ENCODE peak calls at places on chromosomes 6 and 20, in seven cellular contexts. J is NCI-H2081; G is activated gamma-delta T cell treated with Interleukin-2 at 50 U/mL for 16 hours; V is OCI-LY7; A is activated effector memory CD4-positive, alpha-beta T cell treated with Interleukin-2 at 50 U/mL for 16 hours; S is HEK293T; E is stromal cell of bone marrow. K is an unnamed sample.

GRCh38 chr20:63857751-63858392 is 3.4 kb upstream of the ABHD16B start:
- DNase-seq in G (no peak), A (no peak), E (no peak), J (no peak), S (no peak), V (no peak), K (no peak)

GRCh38 chr6:103122766-103123601 is 1729.5 kb downstream of the GRIK2 start:
- DNase-seq in E (peak), V (peak), J (peak), G (no peak), A (no peak), S (peak), K (peak)

GRCh38 chr6:6804843-6805680 is 216.5 kb downstream of the LY86 start:
- DNase-seq in J (no peak), G (no peak), A (no peak), V (no peak), E (no peak), S (no peak), K (no peak)

GRCh38 chr20:57190536-57191265 is 75.7 kb downstream of the BMP7 start:
- DNase-seq in S (no peak), G (no peak), A (no peak), V (no peak), J (no peak), E (no peak), K (no peak)

GRCh38 chr6:79694156-79694555 is 63.0 kb downstream of the SH3BGRL2 start:
- DNase-seq in S (no peak), E (peak), V (no peak), A (no peak), G (no peak), J (no peak), K (no peak)

GRCh38 chr20:41599699-41600104 is 18.5 kb downstream of the CHD6 start:
- DNase-seq in G (no peak), A (no peak), E (no peak), J (no peak), V (peak), S (no peak), K (no peak)

GRCh38 chr6:37615564-37616340 is 81.9 kb downstream of the MDGA1 start:
- DNase-seq in V (no peak), E (no peak), G (no peak), A (no peak), S (no peak), J (no peak), K (no peak)

GRCh38 chr6:157859775-157860504 is 36.9 kb downstream of the SNX9 start:
- DNase-seq in G (no peak), E (no peak), J (no peak), S (no peak), A (no peak), V (no peak), K (no peak)

GRCh38 chr6:35025241-35026188 is 115.6 kb downstream of the TCP11 start:
- DNase-seq in S (no peak), A (no peak), G (no peak), V (no peak), J (no peak), E (no peak), K (no peak)

GRCh38 chr20:62754122-62754990 is 41.9 kb upstream of the MRGBP start:
- DNase-seq in J (no peak), G (no peak), V (no peak), A (no peak), S (no peak), E (no peak), K (no peak)

GRCh38 chr6:24832794-24833193 is 34.1 kb upstream of the ARMH2 start:
- DNase-seq in J (no peak), E (no peak), A (no peak), V (no peak), S (no peak), G (no peak), K (no peak)

GRCh38 chr6:72048080-72048479 is 161.7 kb downstream of the RIMS1 start:
- DNase-seq in V (no peak), A (no peak), S (no peak), G (no peak), E (no peak), J (no peak), K (no peak)

GRCh38 chr6:82118150-82118562 is 129.4 kb downstream of the IBTK start:
- DNase-seq in J (no peak), S (no peak), A (no peak), V (no peak), G (no peak), E (no peak), K (no peak)

GRCh38 chr6:80145921-80146320 is 39.5 kb downstream of the BCKDHB start:
- DNase-seq in E (no peak), J (no peak), A (no peak), V (no peak), G (no peak), S (no peak), K (no peak)

GRCh38 chr6:91366781-91367180 is 779.9 kb upstream of the MAP3K7 start:
- DNase-seq in S (no peak), E (no peak), G (no peak), J (no peak), V (no peak), A (no peak), K (no peak)

GRCh38 chr6:160013987-160014868 is 45.3 kb downstream of the IGF2R start:
- DNase-seq in A (peak), J (no peak), E (peak), V (no peak), S (no peak), G (peak), K (no peak)

GRCh38 chr6:20789162-20789561 is 254.9 kb downstream of the CDKAL1 start:
- DNase-seq in J (no peak), A (no peak), S (no peak), V (no peak), E (peak), G (no peak), K (no peak)

GRCh38 chr6:132734694-132735236 is 20.9 kb upstream of the VNN1 start:
- DNase-seq in A (no peak), V (no peak), E (no peak), J (no peak), G (no peak), S (peak), K (no peak)

GRCh38 chr6:64012351-64013060 is 376.9 kb downstream of the PHF3 start:
- DNase-seq in J (peak), S (peak), A (no peak), G (no peak), V (no peak), E (peak), K (peak)

GRCh38 chr6:114581293-114581692 is 238.5 kb upstream of the HS3ST5 start:
- DNase-seq in E (no peak), A (no peak), J (no peak), S (no peak), V (no peak), G (no peak), K (no peak)

GRCh38 chr6:15473174-15473573 is 189.7 kb downstream of the DTNBP1 start:
- DNase-seq in G (no peak), A (no peak), E (no peak), S (no peak), V (no peak), J (no peak), K (no peak)

GRCh38 chr6:79777713-79778579 is 146.8 kb downstream of the SH3BGRL2 start:
- DNase-seq in G (peak), J (peak), S (peak), V (peak), E (peak), A (peak), K (peak)

GRCh38 chr6:7129784-7130569 is 22.2 kb downstream of the RREB1 start:
- DNase-seq in E (no peak), J (no peak), V (no peak), G (no peak), A (no peak), S (no peak), K (no peak)

GRCh38 chr20:19275630-19276071 is 63.2 kb downstream of the SLC24A3 start:
- DNase-seq in J (no peak), G (no peak), E (no peak), S (no peak), V (no peak), A (no peak), K (no peak)

GRCh38 chr6:41451039-41451438 is 95.1 kb upstream of the FOXP4 start:
- DNase-seq in S (no peak), E (no peak), A (no peak), G (no peak), J (no peak), V (peak), K (no peak)

GRCh38 chr6:145028144-145028818 is 707.0 kb downstream of the EPM2A start:
- DNase-seq in G (no peak), J (peak), A (no peak), S (peak), V (peak), E (no peak), K (peak)

GRCh38 chr6:165987483-165988305 is 180.0 kb downstream of the TBXT start:
- DNase-seq in S (peak), V (no peak), J (no peak), A (no peak), G (no peak), E (peak), K (peak)

GRCh38 chr20:10060223-10060622 is 25.4 kb downstream of the ANKEF1 start:
- DNase-seq in E (no peak), J (no peak), A (no peak), V (peak), S (no peak), G (no peak), K (peak)

GRCh38 chr6:5672581-5673011 is 334.1 kb downstream of the NRN1 start:
- DNase-seq in E (peak), J (no peak), G (no peak), S (no peak), A (no peak), V (no peak), K (no peak)

GRCh38 chr6:78995946-78996345 is 82.1 kb downstream of the PHIP start:
- DNase-seq in A (no peak), V (no peak), E (no peak), S (no peak), J (no peak), G (no peak), K (no peak)

GRCh38 chr20:62552613-62553012 is 76.8 kb upstream of the GATA5 start:
- DNase-seq in S (no peak), E (no peak), J (no peak), V (no peak), A (no peak), G (no peak), K (no peak)

GRCh38 chr6:48476257-48476656 is 365.3 kb upstream of the PTCHD4 start:
- DNase-seq in E (no peak), V (no peak), G (no peak), S (no peak), A (no peak), J (no peak), K (no peak)

GRCh38 chr6:129657433-129657832 is 52.5 kb downstream of the ARHGAP18 start:
- DNase-seq in A (no peak), E (no peak), S (no peak), J (no peak), G (no peak), V (no peak), K (no peak)

GRCh38 chr6:19107468-19107867 is 720.3 kb downstream of the RNF144B start:
- DNase-seq in J (no peak), V (no peak), E (no peak), G (no peak), S (no peak), A (no peak), K (no peak)

GRCh38 chr20:21352703-21353102 is 44.6 kb downstream of the NKX2-4 start:
- DNase-seq in J (no peak), G (no peak), S (no peak), E (peak), A (no peak), V (no peak), K (no peak)

GRCh38 chr6:126093108-126093507 is 106.8 kb downstream of the TRMT11 start:
- DNase-seq in S (no peak), G (no peak), V (no peak), J (no peak), A (no peak), E (no peak), K (no peak)

GRCh38 chr6:7106752-7107577 is 796 bp upstream of the RREB1 start:
- DNase-seq in J (no peak), G (peak), E (no peak), V (peak), A (peak), S (no peak), K (peak)

GRCh38 chr6:31620586-31621319 is at the start of gene PRRC2A:
- DNase-seq in S (peak), G (peak), E (peak), J (peak), A (no peak), V (peak), K (no peak)

GRCh38 chr6:149150999-149151398 is 166.5 kb upstream of the TAB2 start:
- DNase-seq in E (no peak), G (no peak), A (no peak), V (no peak), J (no peak), S (no peak), K (no peak)

K was measured in RPMI8226.